ENCODE peak calls at places on chromosomes 11 and 22, in seven cellular contexts. H is A549, D is sigmoid colon, L is uterus, Y is body of pancreas, A is right lobe of liver, G is transverse colon. Z is an unnamed sample. For H3K9me3, the result is how much of the 10 kb centered on the place peaks cover.

GRCh38 chr22:49396817-49397216 is 430.9 kb downstream of the BRD1 start:
- DNase-seq in A (no peak), G (no peak), D (no peak), Y (no peak), H (no peak), L (no peak), Z (no peak)

GRCh38 chr11:119375629-119376196 is 5.8 kb downstream of the USP2 start:
- DNase-seq in D (peak), G (peak), H (no peak), Y (peak), L (peak), A (peak), Z (peak)

GRCh38 chr22:24107668-24108067 is 73.6 kb upstream of the SUSD2 start:
- DNase-seq in A (peak), Y (peak), L (peak), G (peak), H (no peak), D (peak), Z (peak)

GRCh38 chr11:17972987-17973386 is 39.9 kb downstream of the SERGEF start:
- DNase-seq in Y (peak), G (peak), L (peak), D (peak), H (peak), A (no peak), Z (peak)

GRCh38 chr11:69874178-69874983 is 55.2 kb upstream of the FGF3 start:
- DNase-seq in A (peak), G (peak), D (peak), H (no peak), Y (no peak), L (peak), Z (no peak)

GRCh38 chr22:50439314-50440250 is 35.3 kb downstream of the SBF1 start:
- DNase-seq in Y (peak), L (no peak), A (no peak), D (no peak), G (no peak), H (no peak), Z (no peak)

GRCh38 chr11:61972112-61972795 is 4.8 kb upstream of the FTH1 start:
- DNase-seq in D (no peak), Y (no peak), G (no peak), H (no peak), A (peak), L (no peak), Z (no peak)

GRCh38 chr11:36409152-36409713 is 100.8 kb downstream of the TRAF6 start:
- DNase-seq in G (no peak), H (no peak), A (peak), D (no peak), L (no peak), Y (no peak), Z (no peak)

GRCh38 chr11:130831506-130832385 is 84.5 kb downstream of the SNX19 start:
- DNase-seq in D (no peak), A (no peak), Y (no peak), G (no peak), H (no peak), L (no peak), Z (no peak)

GRCh38 chr11:12100429-12100828 is 10.0 kb upstream of the MICAL2 start:
- DNase-seq in G (peak), D (no peak), H (no peak), A (no peak), Y (no peak), L (no peak), Z (no peak)

GRCh38 chr11:120612363-120613263 is 101.1 kb downstream of the GRIK4 start:
- DNase-seq in Y (no peak), L (no peak), G (peak), H (peak), D (no peak), A (no peak), Z (no peak)

GRCh38 chr11:2207773-2208621 is 36.4 kb upstream of the TH start:
- DNase-seq in H (no peak), Y (peak), G (no peak), D (peak), A (peak), L (peak), Z (peak)

GRCh38 chr11:119484741-119485605 is 62.0 kb upstream of the THY1 start:
- DNase-seq in A (peak), H (no peak), L (no peak), G (no peak), D (peak), Y (peak), Z (no peak)

GRCh38 chr11:116683982-116684381 is 88.8 kb downstream of the BUD13 start:
- DNase-seq in A (no peak), H (no peak), D (peak), L (no peak), Y (no peak), G (no peak), Z (no peak)

DNA sequence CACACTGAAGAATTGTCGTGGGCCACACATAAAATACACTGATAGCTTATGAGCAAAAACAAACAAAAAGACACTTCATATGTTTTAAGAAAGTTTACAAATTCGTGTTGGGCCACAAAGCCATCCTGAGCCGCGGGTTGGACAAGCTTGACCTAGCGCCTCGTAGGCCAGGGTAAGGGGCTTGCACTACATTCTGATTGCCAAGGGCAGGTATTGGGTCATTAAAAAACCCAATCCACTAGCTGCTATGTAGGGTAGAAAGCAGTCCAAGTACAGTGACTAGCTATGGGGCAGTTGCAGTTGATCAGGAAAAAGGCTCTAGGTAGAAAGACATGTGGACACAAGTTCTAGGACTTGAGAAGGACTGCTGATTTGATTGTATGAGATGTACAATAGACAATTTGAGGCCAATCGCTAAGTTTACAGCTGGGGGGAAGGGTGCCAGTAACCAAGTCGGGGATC is 14.0 kb downstream of the KDELR3 start:
- DNase-seq in A (no peak), L (no peak), H (no peak), D (no peak), G (no peak), Y (no peak), Z (no peak)
- TF ChIP-seq POLR2A in A (no peak), L (no peak), H (no peak), D (no peak), G (no peak), Y (no peak), Z (no peak)

GRCh38 chr22:29202231-29203192 is 3.2 kb upstream of the EMID1 start:
- DNase-seq in A (peak), H (peak), Y (no peak), G (peak), L (peak), D (no peak), Z (no peak)
- TF ChIP-seq CTCF in A (peak), H (peak), Y (peak), G (no peak), L (no peak), D (no peak), Z (no peak)

DNA sequence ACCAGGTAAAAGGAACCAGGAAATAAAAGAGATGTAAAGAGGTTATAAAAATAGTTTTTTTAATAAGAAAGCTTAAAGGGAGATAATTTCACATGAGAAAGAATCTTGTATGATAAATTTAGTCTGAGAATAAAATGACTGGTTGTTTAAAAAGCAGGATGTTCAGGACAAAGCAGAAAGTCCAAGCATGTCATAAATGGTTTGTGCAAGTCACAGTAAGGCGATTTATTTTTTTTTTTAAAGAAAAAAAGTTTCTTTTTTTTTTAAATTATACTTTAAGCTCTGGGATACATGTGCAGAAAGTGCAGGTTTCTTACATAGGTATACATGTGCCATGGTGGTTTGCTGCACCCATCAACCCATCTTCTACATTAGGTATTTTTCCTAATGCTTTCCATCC is 30.8 kb downstream of the GLYATL2 start:
- DNase-seq in L (no peak), G (no peak), D (no peak), Y (no peak), H (peak), A (no peak), Z (no peak)
- H3K9me3 ChIP-seq in L (under half), G (under half), D (under half), Y (under half), H (under half), A (under half), Z (under half)

GRCh38 chr11:75465701-75466531 is 32.9 kb upstream of the KLHL35 start:
- DNase-seq in D (no peak), L (no peak), H (no peak), G (no peak), A (no peak), Y (no peak), Z (no peak)
- TF ChIP-seq POLR2A in D (no peak), L (no peak), H (no peak), G (no peak), A (no peak), Y (no peak), Z (no peak)

DNA sequence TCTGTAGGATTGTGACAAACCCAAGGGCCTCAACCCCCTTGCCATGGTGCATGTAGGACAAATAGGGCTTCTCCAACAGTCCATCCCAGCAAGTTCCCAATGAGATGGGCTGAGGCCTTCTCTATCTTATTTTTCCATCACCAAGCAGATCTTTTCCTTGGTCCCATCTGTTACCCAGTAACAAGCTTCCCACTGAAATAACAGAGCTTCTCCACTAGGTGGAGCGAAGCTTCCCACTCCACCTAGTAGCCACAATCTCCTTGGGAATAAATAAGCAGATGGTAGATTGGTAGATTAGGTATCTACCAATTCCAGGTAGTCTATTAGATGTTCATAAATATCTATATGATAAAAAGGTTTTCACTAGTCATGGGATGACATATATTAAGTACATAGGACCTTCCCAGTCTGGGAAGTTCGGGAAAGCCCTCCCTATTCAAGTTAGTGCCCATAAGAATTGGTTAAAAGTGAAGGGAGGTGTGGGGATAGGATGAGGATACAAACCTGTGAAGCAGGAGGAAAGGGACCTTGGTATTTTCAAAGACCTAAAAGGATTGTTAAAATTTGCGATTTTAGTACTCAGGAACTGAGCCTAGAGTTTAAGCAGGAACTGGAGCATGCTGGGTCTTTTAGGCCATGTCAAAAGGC is 5.9 kb upstream of the OR52L1 start:
- DNase-seq in A (no peak), H (peak), G (no peak), L (no peak), D (no peak), Y (no peak), Z (no peak)
- TF ChIP-seq CTCF in A (peak), H (peak), G (peak), L (peak), D (no peak), Y (peak), Z (peak)

DNA sequence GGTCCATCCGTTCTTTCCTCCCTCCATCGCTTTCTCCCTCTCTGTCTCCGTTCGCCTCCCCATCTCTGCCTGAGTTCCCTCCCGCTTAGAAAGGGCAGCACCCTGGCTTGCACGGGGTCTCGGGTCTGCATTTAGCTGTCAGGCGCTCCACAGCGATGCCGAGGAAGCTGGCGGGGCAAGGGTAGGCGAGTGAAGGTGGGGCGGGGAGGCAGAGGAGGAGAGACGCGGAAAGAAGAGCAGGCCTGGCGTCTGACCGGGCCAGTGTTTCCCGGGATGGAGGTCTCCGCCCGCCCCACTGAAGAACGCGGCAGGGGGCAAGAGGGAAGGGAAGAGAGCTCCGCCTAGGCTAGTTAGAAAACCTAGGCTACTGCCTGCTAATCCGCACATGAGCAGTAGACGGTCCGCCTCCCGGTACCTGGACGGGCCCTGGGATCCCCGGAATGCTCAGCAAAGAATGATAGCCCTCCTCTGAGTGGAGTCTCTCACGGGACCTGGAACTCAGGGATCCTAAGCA is 3922.5 kb upstream of the OR11H1 start:
- DNase-seq in L (no peak), Y (no peak), D (no peak), H (no peak), G (no peak), A (no peak), Z (no peak)
- H3K9me3 ChIP-seq in L (under half), Y (under half), D (under half), H (under half), G (under half), A (under half), Z (under half)

GRCh38 chr11:126456783-126457542 is 101.5 kb downstream of the ST3GAL4 start:
- DNase-seq in D (no peak), G (no peak), Y (no peak), A (no peak), L (no peak), H (no peak), Z (no peak)

GRCh38 chr11:126459691-126460404 is 104.4 kb downstream of the ST3GAL4 start:
- DNase-seq in D (no peak), A (no peak), Y (no peak), L (peak), H (no peak), G (no peak), Z (no peak)

GRCh38 chr11:126460417-126461095 is 105.1 kb downstream of the ST3GAL4 start:
- DNase-seq in Y (peak), G (no peak), H (no peak), L (no peak), A (no peak), D (no peak), Z (no peak)

GRCh38 chr11:126456089-126456488 is 100.6 kb downstream of the ST3GAL4 start:
- DNase-seq in L (no peak), H (no peak), D (no peak), G (no peak), Y (no peak), A (no peak), Z (no peak)

GRCh38 chr11:126457817-126458216 is 102.3 kb downstream of the ST3GAL4 start:
- DNase-seq in G (no peak), H (no peak), Y (no peak), D (no peak), A (no peak), L (no peak), Z (no peak)
- TF ChIP-seq POLR2A in G (no peak), H (no peak), Y (no peak), D (no peak), A (no peak), L (no peak), Z (no peak)

GRCh38 chr11:86637976-86638375 is 34.4 kb downstream of the ME3 start:
- DNase-seq in G (no peak), A (no peak), Y (no peak), D (no peak), L (no peak), H (no peak), Z (no peak)

GRCh38 chr11:86644291-86644690 is 28.1 kb downstream of the ME3 start:
- DNase-seq in A (no peak), Y (no peak), L (no peak), G (no peak), D (no peak), H (no peak), Z (no peak)

GRCh38 chr11:86639172-86639571 is 33.2 kb downstream of the ME3 start:
- DNase-seq in G (no peak), L (no peak), A (no peak), D (no peak), H (peak), Y (no peak), Z (no peak)

GRCh38 chr11:86638673-86639072 is 33.7 kb downstream of the ME3 start:
- DNase-seq in G (no peak), D (no peak), Y (no peak), H (no peak), L (no peak), A (no peak), Z (no peak)

GRCh38 chr11:86641537-86642270 is 30.7 kb downstream of the ME3 start:
- DNase-seq in H (no peak), L (no peak), D (no peak), Y (no peak), G (no peak), A (no peak), Z (no peak)
- TF ChIP-seq CTCF in H (no peak), L (no peak), D (no peak), Y (no peak), G (no peak), A (no peak), Z (no peak)

Z was measured in testis.